ENCODE peak calls at places on chromosomes 11 and 22, in five cellular contexts. One of them, this sample, is unnamed.

GRCh38 chr11:106925245-106925644 is 93.0 kb downstream of the GUCY1A2 start:
- DNase-seq in cardiac fibroblast: no peak
- DNase-seq in A172: no peak
- DNase-seq in stimulated activated CD8-positive, alpha-beta memory T cell treated with anti-CD3 and anti-CD28 coated beads, Interleukin-2, amount 100 ng/mL, for 48 hours: no peak
- DNase-seq in Calu3: no peak
- DNase-seq in this sample: no peak

GRCh38 chr11:2401436-2401984 is 960 bp downstream of the TSSC4 start:
- DNase-seq in Calu3: no peak
- DNase-seq in cardiac fibroblast: no peak
- DNase-seq in stimulated activated CD8-positive, alpha-beta memory T cell treated with anti-CD3 and anti-CD28 coated beads, Interleukin-2, amount 100 ng/mL, for 48 hours: no peak
- DNase-seq in A172: no peak
- DNase-seq in this sample: no peak

GRCh38 chr11:79371152-79371551 is 69.7 kb downstream of the TENM4 start:
- DNase-seq in Calu3: no peak
- DNase-seq in cardiac fibroblast: no peak
- DNase-seq in A172: no peak
- DNase-seq in stimulated activated CD8-positive, alpha-beta memory T cell treated with anti-CD3 and anti-CD28 coated beads, Interleukin-2, amount 100 ng/mL, for 48 hours: no peak
- DNase-seq in this sample: no peak

GRCh38 chr11:93842461-93842860 is 8.0 kb downstream of the VSTM5 start:
- DNase-seq in Calu3: peak; percentile 76
- DNase-seq in A172: peak; percentile 86
- DNase-seq in stimulated activated CD8-positive, alpha-beta memory T cell treated with anti-CD3 and anti-CD28 coated beads, Interleukin-2, amount 100 ng/mL, for 48 hours: no peak
- DNase-seq in cardiac fibroblast: peak; percentile 56
- DNase-seq in this sample: peak; percentile 33

GRCh38 chr11:94885581-94885980 is 87.8 kb downstream of the CWC15 start:
- DNase-seq in cardiac fibroblast: peak; percentile 15
- DNase-seq in stimulated activated CD8-positive, alpha-beta memory T cell treated with anti-CD3 and anti-CD28 coated beads, Interleukin-2, amount 100 ng/mL, for 48 hours: no peak
- DNase-seq in A172: no peak
- DNase-seq in Calu3: no peak
- DNase-seq in this sample: no peak

GRCh38 chr11:9922806-9923205 is 258.9 kb downstream of the SWAP70 start:
- DNase-seq in stimulated activated CD8-positive, alpha-beta memory T cell treated with anti-CD3 and anti-CD28 coated beads, Interleukin-2, amount 100 ng/mL, for 48 hours: no peak
- DNase-seq in cardiac fibroblast: peak; percentile 60
- DNase-seq in Calu3: no peak
- DNase-seq in A172: no peak
- DNase-seq in this sample: no peak

GRCh38 chr11:113817162-113817561 is 37.6 kb downstream of the CLDN25 start:
- DNase-seq in Calu3: no peak
- DNase-seq in A172: no peak
- DNase-seq in cardiac fibroblast: no peak
- DNase-seq in stimulated activated CD8-positive, alpha-beta memory T cell treated with anti-CD3 and anti-CD28 coated beads, Interleukin-2, amount 100 ng/mL, for 48 hours: no peak
- DNase-seq in this sample: no peak

GRCh38 chr11:117925198-117925925 is 3.8 kb downstream of the TMPRSS13 start:
- DNase-seq in cardiac fibroblast: no peak
- DNase-seq in stimulated activated CD8-positive, alpha-beta memory T cell treated with anti-CD3 and anti-CD28 coated beads, Interleukin-2, amount 100 ng/mL, for 48 hours: no peak
- DNase-seq in Calu3: no peak
- DNase-seq in A172: no peak
- DNase-seq in this sample: no peak

GRCh38 chr11:28343304-28344233 is 235.4 kb downstream of the METTL15 start:
- DNase-seq in stimulated activated CD8-positive, alpha-beta memory T cell treated with anti-CD3 and anti-CD28 coated beads, Interleukin-2, amount 100 ng/mL, for 48 hours: no peak
- DNase-seq in Calu3: peak; percentile 19
- DNase-seq in cardiac fibroblast: peak; percentile 76
- DNase-seq in A172: peak; percentile 76
- DNase-seq in this sample: peak; percentile 29

GRCh38 chr22:36191106-36191836 is 10.3 kb downstream of the APOL4 start:
- DNase-seq in Calu3: no peak
- DNase-seq in cardiac fibroblast: peak; percentile 49
- DNase-seq in stimulated activated CD8-positive, alpha-beta memory T cell treated with anti-CD3 and anti-CD28 coated beads, Interleukin-2, amount 100 ng/mL, for 48 hours: no peak
- DNase-seq in A172: no peak
- DNase-seq in this sample: no peak

GRCh38 chr11:41461057-41461681 is 1.7 kb upstream of the LRRC4C start:
- DNase-seq in Calu3: no peak
- DNase-seq in cardiac fibroblast: peak; percentile 22
- DNase-seq in stimulated activated CD8-positive, alpha-beta memory T cell treated with anti-CD3 and anti-CD28 coated beads, Interleukin-2, amount 100 ng/mL, for 48 hours: no peak
- DNase-seq in A172: peak; percentile 9
- DNase-seq in this sample: peak; percentile 24

GRCh38 chr11:128874406-128874805 is 7.3 kb upstream of the KCNJ1 start:
- DNase-seq in stimulated activated CD8-positive, alpha-beta memory T cell treated with anti-CD3 and anti-CD28 coated beads, Interleukin-2, amount 100 ng/mL, for 48 hours: no peak
- DNase-seq in Calu3: no peak
- DNase-seq in A172: no peak
- DNase-seq in cardiac fibroblast: no peak
- DNase-seq in this sample: no peak

GRCh38 chr22:46126853-46127385 is 23.4 kb upstream of the PPARA start:
- DNase-seq in stimulated activated CD8-positive, alpha-beta memory T cell treated with anti-CD3 and anti-CD28 coated beads, Interleukin-2, amount 100 ng/mL, for 48 hours: no peak
- DNase-seq in Calu3: no peak
- DNase-seq in cardiac fibroblast: no peak
- DNase-seq in A172: no peak
- DNase-seq in this sample: no peak

GRCh38 chr11:79189604-79190003 is 251.2 kb downstream of the TENM4 start:
- DNase-seq in Calu3: no peak
- DNase-seq in A172: no peak
- DNase-seq in cardiac fibroblast: no peak
- DNase-seq in stimulated activated CD8-positive, alpha-beta memory T cell treated with anti-CD3 and anti-CD28 coated beads, Interleukin-2, amount 100 ng/mL, for 48 hours: no peak
- DNase-seq in this sample: no peak

GRCh38 chr11:43632171-43632570 is 48.4 kb upstream of the HSD17B12 start:
- DNase-seq in cardiac fibroblast: no peak
- DNase-seq in stimulated activated CD8-positive, alpha-beta memory T cell treated with anti-CD3 and anti-CD28 coated beads, Interleukin-2, amount 100 ng/mL, for 48 hours: no peak
- DNase-seq in Calu3: no peak
- DNase-seq in A172: peak; percentile 54
- DNase-seq in this sample: peak; percentile 83

GRCh38 chr11:250740-251299 is 14.0 kb downstream of the PSMD13 start:
- DNase-seq in stimulated activated CD8-positive, alpha-beta memory T cell treated with anti-CD3 and anti-CD28 coated beads, Interleukin-2, amount 100 ng/mL, for 48 hours: peak; percentile 64
- DNase-seq in cardiac fibroblast: peak; percentile 73
- DNase-seq in A172: peak; percentile 40
- DNase-seq in Calu3: peak; percentile 58
- DNase-seq in this sample: peak; percentile 76

This sample was measured in lung microvascular endothelial cell.